ENCODE peak calls at places on chromosomes 16 and 17, in eight cellular contexts. C, A, H, F, B, K, I and M are unnamed samples.

GRCh38 chr16:3058173-3059030 is 7.0 kb upstream of the IL32 start:
- DNase-seq in C (no peak), A (no peak), H (peak), F (no peak), B (peak), K (no peak), I (peak), M (no peak)

GRCh38 chr16:27245276-27246231 is 23.0 kb downstream of the NSMCE1 start:
- DNase-seq in C (no peak), A (peak), H (peak), F (no peak), B (peak), K (no peak), I (no peak), M (no peak)

GRCh38 chr16:88790312-88791150 is 5.5 kb upstream of the PIEZO1 start:
- DNase-seq in C (no peak), A (peak), H (peak), F (no peak), B (peak), K (no peak), I (no peak), M (no peak)

GRCh38 chr16:66416981-66417700 is 10.0 kb upstream of the BEAN1 start:
- DNase-seq in C (no peak), A (no peak), H (no peak), F (no peak), B (no peak), K (no peak), I (no peak), M (no peak)

GRCh38 chr16:27925612-27926011 is 137.9 kb downstream of the GSG1L start:
- DNase-seq in C (no peak), A (no peak), H (no peak), F (no peak), B (no peak), K (no peak), I (no peak), M (no peak)

GRCh38 chr17:82213251-82214011 is 789 bp upstream of the CCDC57 start:
- DNase-seq in C (peak), A (no peak), H (no peak), F (no peak), B (peak), K (peak), I (peak), M (peak)

GRCh38 chr17:7538891-7539290 is 10.0 kb upstream of the TNFSF12 start:
- DNase-seq in C (no peak), A (no peak), H (no peak), F (no peak), B (no peak), K (no peak), I (no peak), M (no peak)

GRCh38 chr17:9229826-9230201 is 208.5 kb downstream of the NTN1 start:
- DNase-seq in C (no peak), A (peak), H (no peak), F (no peak), B (no peak), K (no peak), I (no peak), M (no peak)

GRCh38 chr16:57187508-57187854 is 1.4 kb downstream of the RSPRY1 start:
- DNase-seq in C (no peak), A (no peak), H (no peak), F (no peak), B (no peak), K (no peak), I (peak), M (no peak)

GRCh38 chr17:57440522-57441269 is 184.4 kb downstream of the MSI2 start:
- DNase-seq in C (peak), A (peak), H (peak), F (no peak), B (peak), K (peak), I (peak), M (no peak)

GRCh38 chr17:75498019-75498725 is 17.2 kb downstream of the CASKIN2 start:
- DNase-seq in C (no peak), A (no peak), H (no peak), F (no peak), B (no peak), K (no peak), I (no peak), M (no peak)

GRCh38 chr16:52424591-52424990 is 122.4 kb downstream of the TOX3 start:
- DNase-seq in C (no peak), A (no peak), H (no peak), F (no peak), B (no peak), K (no peak), I (no peak), M (no peak)

GRCh38 chr16:81752876-81753227 is 26.2 kb upstream of the PLCG2 start:
- DNase-seq in C (no peak), A (no peak), H (no peak), F (no peak), B (no peak), K (no peak), I (no peak), M (no peak)

GRCh38 chr17:26782153-26782552 is 511.8 kb upstream of the WSB1 start:
- DNase-seq in C (no peak), A (no peak), H (no peak), F (no peak), B (no peak), K (no peak), I (no peak), M (no peak)

GRCh38 chr16:24838554-24839266 is 7.1 kb upstream of the SLC5A11 start:
- DNase-seq in C (no peak), A (no peak), H (no peak), F (no peak), B (no peak), K (no peak), I (no peak), M (no peak)

GRCh38 chr16:73053379-73054130 is 5.6 kb upstream of the ZFHX3 start:
- DNase-seq in C (no peak), A (peak), H (no peak), F (peak), B (no peak), K (no peak), I (no peak), M (no peak)

GRCh38 chr16:86942469-86943175 is 364.3 kb downstream of the FOXL1 start:
- DNase-seq in C (no peak), A (no peak), H (no peak), F (no peak), B (no peak), K (no peak), I (no peak), M (no peak)

GRCh38 chr16:80997139-80997798 is 9.4 kb downstream of the CMC2 start:
- DNase-seq in C (no peak), A (no peak), H (no peak), F (no peak), B (no peak), K (no peak), I (peak), M (no peak)

GRCh38 chr17:71735893-71736292 is 384.9 kb upstream of the SOX9 start:
- DNase-seq in C (no peak), A (no peak), H (no peak), F (no peak), B (no peak), K (no peak), I (no peak), M (no peak)

GRCh38 chr17:46818319-46818928 is at the start of gene WNT3:
- DNase-seq in C (no peak), A (no peak), H (peak), F (no peak), B (peak), K (peak), I (peak), M (no peak)

GRCh38 chr16:12846592-12846991 is 42.9 kb upstream of the CPPED1 start:
- DNase-seq in C (no peak), A (no peak), H (no peak), F (no peak), B (no peak), K (no peak), I (no peak), M (no peak)

GRCh38 chr17:19533718-19534561 is at the start of gene SLC47A1:
- DNase-seq in C (no peak), A (peak), H (peak), F (no peak), B (no peak), K (no peak), I (no peak), M (no peak)

GRCh38 chr17:16585796-16586195 is 16.8 kb upstream of the ZNF287 start:
- DNase-seq in C (no peak), A (no peak), H (no peak), F (no peak), B (no peak), K (no peak), I (no peak), M (no peak)

GRCh38 chr16:70267516-70267915 is 15.8 kb upstream of the EXOSC6 start:
- DNase-seq in C (no peak), A (peak), H (no peak), F (no peak), B (peak), K (no peak), I (no peak), M (no peak)